ENCODE peak calls at places on chromosomes 11 and 22, in six cellular contexts. One of them, this sample, is unnamed.

GRCh38 chr22:36467946-36468345 is 13.5 kb downstream of the TXN2 start:
- DNase-seq in Peyer's patch: no peak
- DNase-seq in stimulated activated CD4-positive, alpha-beta T cell treated with anti-CD3 and anti-CD28 coated beads, Interleukin-2, amount 100 ng/mL, for 4 hours: no peak
- DNase-seq in naive thymus-derived CD4-positive, alpha-beta T cell: no peak
- DNase-seq in AG04450: peak
- DNase-seq in activated CD4-positive, alpha-beta T cell treated with anti-CD3 and anti-CD28 coated beads, Interleukin-2, amount 50 U/mL, for 24 hours: no peak
- DNase-seq in this sample: no peak

GRCh38 chr11:69874984-69875673 is 55.9 kb upstream of the FGF3 start:
- DNase-seq in Peyer's patch: no peak
- DNase-seq in stimulated activated CD4-positive, alpha-beta T cell treated with anti-CD3 and anti-CD28 coated beads, Interleukin-2, amount 100 ng/mL, for 4 hours: no peak
- DNase-seq in naive thymus-derived CD4-positive, alpha-beta T cell: no peak
- DNase-seq in AG04450: no peak
- DNase-seq in activated CD4-positive, alpha-beta T cell treated with anti-CD3 and anti-CD28 coated beads, Interleukin-2, amount 50 U/mL, for 24 hours: no peak
- DNase-seq in this sample: no peak

GRCh38 chr11:27514558-27514957 is 8.0 kb upstream of the LIN7C start:
- DNase-seq in Peyer's patch: no peak
- DNase-seq in stimulated activated CD4-positive, alpha-beta T cell treated with anti-CD3 and anti-CD28 coated beads, Interleukin-2, amount 100 ng/mL, for 4 hours: no peak
- DNase-seq in naive thymus-derived CD4-positive, alpha-beta T cell: no peak
- DNase-seq in AG04450: no peak
- DNase-seq in activated CD4-positive, alpha-beta T cell treated with anti-CD3 and anti-CD28 coated beads, Interleukin-2, amount 50 U/mL, for 24 hours: no peak
- DNase-seq in this sample: no peak

GRCh38 chr11:17459211-17459610 is 17.4 kb downstream of the ABCC8 start:
- DNase-seq in Peyer's patch: no peak
- DNase-seq in stimulated activated CD4-positive, alpha-beta T cell treated with anti-CD3 and anti-CD28 coated beads, Interleukin-2, amount 100 ng/mL, for 4 hours: no peak
- DNase-seq in naive thymus-derived CD4-positive, alpha-beta T cell: no peak
- DNase-seq in AG04450: no peak
- DNase-seq in activated CD4-positive, alpha-beta T cell treated with anti-CD3 and anti-CD28 coated beads, Interleukin-2, amount 50 U/mL, for 24 hours: no peak
- DNase-seq in this sample: no peak

GRCh38 chr22:29244785-29245625 is 22.8 kb downstream of the RHBDD3 start:
- DNase-seq in Peyer's patch: no peak
- DNase-seq in stimulated activated CD4-positive, alpha-beta T cell treated with anti-CD3 and anti-CD28 coated beads, Interleukin-2, amount 100 ng/mL, for 4 hours: no peak
- DNase-seq in naive thymus-derived CD4-positive, alpha-beta T cell: no peak
- DNase-seq in AG04450: no peak
- DNase-seq in activated CD4-positive, alpha-beta T cell treated with anti-CD3 and anti-CD28 coated beads, Interleukin-2, amount 50 U/mL, for 24 hours: no peak
- DNase-seq in this sample: no peak

GRCh38 chr22:26885441-26886261 is 228.3 kb downstream of the MIAT start:
- DNase-seq in Peyer's patch: no peak
- DNase-seq in stimulated activated CD4-positive, alpha-beta T cell treated with anti-CD3 and anti-CD28 coated beads, Interleukin-2, amount 100 ng/mL, for 4 hours: no peak
- DNase-seq in naive thymus-derived CD4-positive, alpha-beta T cell: no peak
- DNase-seq in AG04450: no peak
- DNase-seq in activated CD4-positive, alpha-beta T cell treated with anti-CD3 and anti-CD28 coated beads, Interleukin-2, amount 50 U/mL, for 24 hours: no peak
- DNase-seq in this sample: no peak

GRCh38 chr11:1854949-1855885 is 2.3 kb downstream of the LSP1 start:
- DNase-seq in Peyer's patch: no peak
- DNase-seq in stimulated activated CD4-positive, alpha-beta T cell treated with anti-CD3 and anti-CD28 coated beads, Interleukin-2, amount 100 ng/mL, for 4 hours: no peak
- DNase-seq in naive thymus-derived CD4-positive, alpha-beta T cell: no peak
- DNase-seq in AG04450: no peak
- DNase-seq in activated CD4-positive, alpha-beta T cell treated with anti-CD3 and anti-CD28 coated beads, Interleukin-2, amount 50 U/mL, for 24 hours: no peak
- DNase-seq in this sample: no peak

GRCh38 chr11:43268786-43269185 is 43.0 kb upstream of the API5 start:
- DNase-seq in Peyer's patch: no peak
- DNase-seq in stimulated activated CD4-positive, alpha-beta T cell treated with anti-CD3 and anti-CD28 coated beads, Interleukin-2, amount 100 ng/mL, for 4 hours: no peak
- DNase-seq in naive thymus-derived CD4-positive, alpha-beta T cell: no peak
- DNase-seq in AG04450: no peak
- DNase-seq in activated CD4-positive, alpha-beta T cell treated with anti-CD3 and anti-CD28 coated beads, Interleukin-2, amount 50 U/mL, for 24 hours: no peak
- DNase-seq in this sample: no peak

GRCh38 chr11:99739464-99740089 is 718.8 kb downstream of the CNTN5 start:
- DNase-seq in Peyer's patch: no peak
- DNase-seq in stimulated activated CD4-positive, alpha-beta T cell treated with anti-CD3 and anti-CD28 coated beads, Interleukin-2, amount 100 ng/mL, for 4 hours: no peak
- DNase-seq in naive thymus-derived CD4-positive, alpha-beta T cell: no peak
- DNase-seq in AG04450: peak
- DNase-seq in activated CD4-positive, alpha-beta T cell treated with anti-CD3 and anti-CD28 coated beads, Interleukin-2, amount 50 U/mL, for 24 hours: no peak
- DNase-seq in this sample: peak

GRCh38 chr22:47299211-47299878 is 536.9 kb downstream of the TBC1D22A start:
- DNase-seq in Peyer's patch: no peak
- DNase-seq in stimulated activated CD4-positive, alpha-beta T cell treated with anti-CD3 and anti-CD28 coated beads, Interleukin-2, amount 100 ng/mL, for 4 hours: no peak
- DNase-seq in naive thymus-derived CD4-positive, alpha-beta T cell: no peak
- DNase-seq in AG04450: no peak
- DNase-seq in activated CD4-positive, alpha-beta T cell treated with anti-CD3 and anti-CD28 coated beads, Interleukin-2, amount 50 U/mL, for 24 hours: no peak
- DNase-seq in this sample: no peak

GRCh38 chr11:126459691-126460404 is 104.4 kb downstream of the ST3GAL4 start:
- DNase-seq in Peyer's patch: no peak
- DNase-seq in stimulated activated CD4-positive, alpha-beta T cell treated with anti-CD3 and anti-CD28 coated beads, Interleukin-2, amount 100 ng/mL, for 4 hours: no peak
- DNase-seq in naive thymus-derived CD4-positive, alpha-beta T cell: no peak
- DNase-seq in AG04450: peak
- DNase-seq in activated CD4-positive, alpha-beta T cell treated with anti-CD3 and anti-CD28 coated beads, Interleukin-2, amount 50 U/mL, for 24 hours: no peak
- DNase-seq in this sample: no peak

GRCh38 chr11:122751298-122752070 is 86.8 kb upstream of the CRTAM start:
- DNase-seq in Peyer's patch: no peak
- DNase-seq in stimulated activated CD4-positive, alpha-beta T cell treated with anti-CD3 and anti-CD28 coated beads, Interleukin-2, amount 100 ng/mL, for 4 hours: no peak
- DNase-seq in naive thymus-derived CD4-positive, alpha-beta T cell: no peak
- DNase-seq in AG04450: no peak
- DNase-seq in activated CD4-positive, alpha-beta T cell treated with anti-CD3 and anti-CD28 coated beads, Interleukin-2, amount 50 U/mL, for 24 hours: no peak
- DNase-seq in this sample: peak

GRCh38 chr11:74055938-74056337 is 47.1 kb upstream of the UCP3 start:
- DNase-seq in Peyer's patch: no peak
- DNase-seq in stimulated activated CD4-positive, alpha-beta T cell treated with anti-CD3 and anti-CD28 coated beads, Interleukin-2, amount 100 ng/mL, for 4 hours: no peak
- DNase-seq in naive thymus-derived CD4-positive, alpha-beta T cell: no peak
- DNase-seq in AG04450: peak
- DNase-seq in activated CD4-positive, alpha-beta T cell treated with anti-CD3 and anti-CD28 coated beads, Interleukin-2, amount 50 U/mL, for 24 hours: no peak
- DNase-seq in this sample: no peak

GRCh38 chr11:75527938-75528845 is 2.5 kb upstream of the GDPD5 start:
- DNase-seq in Peyer's patch: no peak
- DNase-seq in stimulated activated CD4-positive, alpha-beta T cell treated with anti-CD3 and anti-CD28 coated beads, Interleukin-2, amount 100 ng/mL, for 4 hours: no peak
- DNase-seq in naive thymus-derived CD4-positive, alpha-beta T cell: no peak
- DNase-seq in AG04450: no peak
- DNase-seq in activated CD4-positive, alpha-beta T cell treated with anti-CD3 and anti-CD28 coated beads, Interleukin-2, amount 50 U/mL, for 24 hours: no peak
- DNase-seq in this sample: no peak

GRCh38 chr11:128521697-128522062 is 65.7 kb downstream of the ETS1 start:
- DNase-seq in Peyer's patch: no peak
- DNase-seq in stimulated activated CD4-positive, alpha-beta T cell treated with anti-CD3 and anti-CD28 coated beads, Interleukin-2, amount 100 ng/mL, for 4 hours: no peak
- DNase-seq in naive thymus-derived CD4-positive, alpha-beta T cell: no peak
- DNase-seq in AG04450: no peak
- DNase-seq in activated CD4-positive, alpha-beta T cell treated with anti-CD3 and anti-CD28 coated beads, Interleukin-2, amount 50 U/mL, for 24 hours: no peak
- DNase-seq in this sample: no peak

GRCh38 chr11:4576880-4577279 is 4.7 kb upstream of the OR52I2 start:
- DNase-seq in Peyer's patch: no peak
- DNase-seq in stimulated activated CD4-positive, alpha-beta T cell treated with anti-CD3 and anti-CD28 coated beads, Interleukin-2, amount 100 ng/mL, for 4 hours: no peak
- DNase-seq in naive thymus-derived CD4-positive, alpha-beta T cell: no peak
- DNase-seq in AG04450: no peak
- DNase-seq in activated CD4-positive, alpha-beta T cell treated with anti-CD3 and anti-CD28 coated beads, Interleukin-2, amount 50 U/mL, for 24 hours: no peak
- DNase-seq in this sample: no peak

GRCh38 chr11:44709281-44709562 is 17.5 kb upstream of the TSPAN18 start:
- DNase-seq in Peyer's patch: no peak
- DNase-seq in stimulated activated CD4-positive, alpha-beta T cell treated with anti-CD3 and anti-CD28 coated beads, Interleukin-2, amount 100 ng/mL, for 4 hours: no peak
- DNase-seq in naive thymus-derived CD4-positive, alpha-beta T cell: no peak
- DNase-seq in AG04450: no peak
- DNase-seq in activated CD4-positive, alpha-beta T cell treated with anti-CD3 and anti-CD28 coated beads, Interleukin-2, amount 50 U/mL, for 24 hours: no peak
- DNase-seq in this sample: no peak

This sample was measured in COR-L47.